ENCODE peak calls at places on chromosomes 3 and 15, in nine cellular contexts. Y, E, K, C, J, V, X, W and H are unnamed samples.

GRCh38 chr3:79015854-79016253 is 751.9 kb downstream of the ROBO1 start:
- DNase-seq in Y (no peak), E (no peak), K (no peak), C (no peak), J (no peak), V (no peak), X (no peak), W (no peak), H (no peak)

GRCh38 chr15:55742498-55742926 is 440 bp downstream of the PRTG start:
- DNase-seq in Y (no peak), E (no peak), K (no peak), C (peak; percentile 4), J (no peak), V (peak; percentile 46), X (peak; percentile 14), W (no peak), H (no peak)

GRCh38 chr3:107561980-107562379 is 39.2 kb downstream of the BBX start:
- DNase-seq in Y (no peak), E (no peak), K (no peak), C (no peak), J (no peak), V (no peak), X (no peak), W (no peak), H (no peak)

GRCh38 chr3:30984855-30985793 is 90.7 kb upstream of the GADL1 start:
- DNase-seq in Y (no peak), E (no peak), K (no peak), C (no peak), J (no peak), V (peak; percentile 17), X (no peak), W (no peak), H (no peak)

GRCh38 chr3:24548278-24548677 is 53.6 kb upstream of the THRB start:
- DNase-seq in Y (no peak), E (peak; percentile 49), K (no peak), C (no peak), J (no peak), V (no peak), X (no peak), W (no peak), H (no peak)

GRCh38 chr3:57089043-57089442 is 28.6 kb downstream of the SPATA12 start:
- DNase-seq in Y (no peak), E (no peak), K (no peak), C (no peak), J (no peak), V (no peak), X (no peak), W (no peak), H (no peak)

GRCh38 chr3:183478501-183478900 is 50.1 kb upstream of the MCF2L2 start:
- DNase-seq in Y (no peak), E (no peak), K (no peak), C (no peak), J (no peak), V (no peak), X (no peak), W (no peak), H (no peak)

GRCh38 chr3:37301980-37302379 is 127.6 kb upstream of the LRRFIP2 start:
- DNase-seq in Y (no peak), E (no peak), K (no peak), C (no peak), J (no peak), V (no peak), X (no peak), W (no peak), H (no peak)

GRCh38 chr3:178964551-178964950 is 107.1 kb downstream of the ZMAT3 start:
- DNase-seq in Y (no peak), E (no peak), K (no peak), C (no peak), J (no peak), V (no peak), X (no peak), W (no peak), H (no peak)

GRCh38 chr15:63203451-63204090 is 14.2 kb downstream of the RAB8B start:
- DNase-seq in Y (no peak), E (peak; percentile 70), K (no peak), C (no peak), J (no peak), V (no peak), X (peak; percentile 38), W (no peak), H (no peak)

GRCh38 chr3:172522871-172523818 is at the start of gene TNFSF10:
- DNase-seq in Y (no peak), E (peak; percentile 95), K (peak; percentile 45), C (no peak), J (peak; percentile 39), V (peak; percentile 40), X (peak; percentile 85), W (no peak), H (no peak)

GRCh38 chr15:101070502-101071273 is 151.5 kb downstream of the LRRK1 start:
- DNase-seq in Y (no peak), E (peak; percentile 93), K (no peak), C (peak; percentile 66), J (no peak), V (peak; percentile 76), X (no peak), W (no peak), H (peak; percentile 56)

GRCh38 chr3:147589016-147589415 is 179.9 kb downstream of the ZIC1 start:
- DNase-seq in Y (no peak), E (peak; percentile 3), K (no peak), C (peak; percentile 82), J (no peak), V (no peak), X (no peak), W (no peak), H (no peak)

GRCh38 chr3:120103276-120103675 is 9.0 kb upstream of the GSK3B start:
- DNase-seq in Y (no peak), E (no peak), K (no peak), C (no peak), J (no peak), V (no peak), X (no peak), W (no peak), H (no peak)

GRCh38 chr15:60889506-60889905 is 339.6 kb downstream of the RORA start:
- DNase-seq in Y (no peak), E (no peak), K (no peak), C (no peak), J (no peak), V (no peak), X (no peak), W (no peak), H (no peak)

GRCh38 chr15:99343836-99344551 is 92.7 kb downstream of the LRRC28 start:
- DNase-seq in Y (no peak), E (no peak), K (no peak), C (no peak), J (peak; percentile 25), V (peak; percentile 20), X (peak; percentile 49), W (no peak), H (no peak)

GRCh38 chr3:150384517-150385212 is 23.4 kb upstream of the TSC22D2 start:
- DNase-seq in Y (no peak), E (no peak), K (no peak), C (no peak), J (peak; percentile 17), V (peak; percentile 46), X (peak; percentile 52), W (no peak), H (no peak)

GRCh38 chr3:188947401-188947982 is 224.3 kb upstream of the TPRG1 start:
- DNase-seq in Y (no peak), E (peak; percentile 91), K (peak; percentile 74), C (no peak), J (peak; percentile 88), V (peak; percentile 86), X (peak; percentile 19), W (no peak), H (peak; percentile 22)

GRCh38 chr3:152595975-152596832 is 238.7 kb upstream of the P2RY1 start:
- DNase-seq in Y (no peak), E (peak; percentile 59), K (no peak), C (peak; percentile 69), J (no peak), V (peak; percentile 8), X (peak; percentile 37), W (no peak), H (peak; percentile 94)

GRCh38 chr3:193940526-193940925 is 195.4 kb upstream of the HES1 start:
- DNase-seq in Y (no peak), E (peak; percentile 11), K (no peak), C (no peak), J (no peak), V (no peak), X (no peak), W (no peak), H (no peak)

GRCh38 chr3:191761906-191762305 is 300.9 kb downstream of the PYDC2 start:
- DNase-seq in Y (no peak), E (peak; percentile 32), K (no peak), C (peak; percentile 33), J (no peak), V (no peak), X (no peak), W (no peak), H (no peak)

GRCh38 chr15:63461230-63461629 is 43.2 kb upstream of the USP3 start:
- DNase-seq in Y (no peak), E (no peak), K (no peak), C (no peak), J (no peak), V (no peak), X (no peak), W (no peak), H (no peak)

GRCh38 chr3:184423567-184423966 is 43.7 kb downstream of the CHRD start:
- DNase-seq in Y (no peak), E (no peak), K (no peak), C (no peak), J (no peak), V (no peak), X (no peak), W (no peak), H (no peak)

GRCh38 chr3:69484507-69485393 is 98.9 kb upstream of the FRMD4B start:
- DNase-seq in Y (no peak), E (no peak), K (no peak), C (no peak), J (no peak), V (no peak), X (no peak), W (no peak), H (no peak)

GRCh38 chr3:115165266-115165665 is 18.2 kb upstream of the ZBTB20 start:
- DNase-seq in Y (no peak), E (no peak), K (no peak), C (no peak), J (no peak), V (no peak), X (peak; percentile 32), W (no peak), H (no peak)

GRCh38 chr3:14452676-14453367 is 50.4 kb downstream of the SLC6A6 start:
- DNase-seq in Y (no peak), E (peak; percentile 95), K (peak; percentile 79), C (peak; percentile 67), J (peak; percentile 90), V (no peak), X (no peak), W (no peak), H (peak; percentile 99)